ENCODE peak calls at places on chromosome 3, in five cellular contexts. One of them, this sample, is unnamed. For H3K4me1, the result is how much of the 10 kb centered on the place peaks cover.

GRCh38 chr3:120454076-120454689 is 3.4 kb upstream of the FSTL1 start:
- DNase-seq in tibial nerve: no peak
- DNase-seq in colonic mucosa: no peak
- DNase-seq in A549: no peak
- DNase-seq in heart right ventricle: no peak
- DNase-seq in this sample: no peak

GRCh38 chr3:59043391-59043790 is 6.4 kb downstream of the CFAP20DC start:
- DNase-seq in tibial nerve: no peak
- DNase-seq in colonic mucosa: no peak
- DNase-seq in A549: no peak
- DNase-seq in heart right ventricle: no peak
- DNase-seq in this sample: no peak

GRCh38 chr3:183301937-183302580 is 49.0 kb downstream of the B3GNT5 start:
- DNase-seq in tibial nerve: no peak
- DNase-seq in colonic mucosa: no peak
- DNase-seq in A549: no peak
- DNase-seq in heart right ventricle: no peak
- DNase-seq in this sample: no peak

GRCh38 chr3:183375787-183376186 is 52.6 kb downstream of the MCF2L2 start:
- DNase-seq in tibial nerve: no peak
- DNase-seq in heart right ventricle: no peak
- DNase-seq in colonic mucosa: no peak
- DNase-seq in A549: no peak
- DNase-seq in this sample: no peak

GRCh38 chr3:10843378-10843777 is 27.4 kb downstream of the SLC6A11 start:
- DNase-seq in heart right ventricle: no peak
- DNase-seq in tibial nerve: no peak
- DNase-seq in A549: no peak
- DNase-seq in colonic mucosa: no peak
- DNase-seq in this sample: no peak

GRCh38 chr3:103684956-103685355 is 1250.1 kb downstream of the ZPLD1 start:
- DNase-seq in heart right ventricle: no peak
- DNase-seq in colonic mucosa: no peak
- DNase-seq in A549: no peak
- DNase-seq in tibial nerve: no peak
- DNase-seq in this sample: no peak

GRCh38 chr3:98223907-98224672 is 40.0 kb upstream of the OR5H6 start:
- DNase-seq in heart right ventricle: no peak
- DNase-seq in tibial nerve: no peak
- DNase-seq in A549: no peak
- DNase-seq in colonic mucosa: no peak
- DNase-seq in this sample: no peak

GRCh38 chr3:181521831-181522230 is 189.9 kb upstream of the SOX2 start:
- DNase-seq in A549: no peak
- DNase-seq in tibial nerve: no peak
- DNase-seq in colonic mucosa: no peak
- DNase-seq in heart right ventricle: no peak
- DNase-seq in this sample: no peak

GRCh38 chr3:27360113-27361078 is 8.8 kb downstream of the NEK10 start:
- DNase-seq in colonic mucosa: peak
- DNase-seq in A549: peak
- DNase-seq in tibial nerve: no peak
- DNase-seq in heart right ventricle: no peak
- DNase-seq in this sample: no peak

GRCh38 chr3:20323307-20323927 is 137.4 kb upstream of the SGO1 start:
- DNase-seq in A549: no peak
- DNase-seq in heart right ventricle: no peak
- DNase-seq in tibial nerve: no peak
- DNase-seq in colonic mucosa: no peak
- DNase-seq in this sample: no peak

GRCh38 chr3:28606283-28606682 is 257.7 kb upstream of the AZI2 start:
- DNase-seq in tibial nerve: no peak
- DNase-seq in A549: no peak
- DNase-seq in heart right ventricle: no peak
- DNase-seq in colonic mucosa: no peak
- DNase-seq in this sample: no peak

GRCh38 chr3:58260261-58260731 is 22.7 kb downstream of the ABHD6 start:
- DNase-seq in heart right ventricle: no peak
- DNase-seq in colonic mucosa: no peak
- DNase-seq in A549: peak
- DNase-seq in tibial nerve: no peak
- DNase-seq in this sample: no peak

GRCh38 chr3:58116161-58116955 is 94.4 kb downstream of the DNASE1L3 start:
- DNase-seq in tibial nerve: no peak
- DNase-seq in heart right ventricle: no peak
- DNase-seq in colonic mucosa: no peak
- DNase-seq in A549: no peak
- DNase-seq in this sample: no peak

GRCh38 chr3:11665331-11665730 is 21.6 kb upstream of the VGLL4 start:
- DNase-seq in A549: no peak
- DNase-seq in tibial nerve: no peak
- DNase-seq in colonic mucosa: no peak
- DNase-seq in heart right ventricle: no peak
- DNase-seq in this sample: no peak

GRCh38 chr3:157147099-157147803 is 12.7 kb downstream of the CCNL1 start:
- DNase-seq in heart right ventricle: no peak
- DNase-seq in colonic mucosa: no peak
- DNase-seq in tibial nerve: no peak
- DNase-seq in A549: no peak
- DNase-seq in this sample: no peak

GRCh38 chr3:133512416-133513089 is 60.9 kb upstream of the CDV3 start:
- DNase-seq in A549: no peak
- DNase-seq in heart right ventricle: no peak
- DNase-seq in colonic mucosa: no peak
- DNase-seq in tibial nerve: no peak
- DNase-seq in this sample: no peak

GRCh38 chr3:26118165-26118564 is 328.3 kb downstream of the OXSM start:
- DNase-seq in tibial nerve: no peak
- DNase-seq in colonic mucosa: no peak
- DNase-seq in heart right ventricle: no peak
- DNase-seq in A549: no peak
- DNase-seq in this sample: no peak

GRCh38 chr3:73955671-73956070 is 330.9 kb upstream of the PDZRN3 start:
- DNase-seq in colonic mucosa: no peak
- DNase-seq in A549: no peak
- DNase-seq in tibial nerve: no peak
- DNase-seq in heart right ventricle: no peak
- DNase-seq in this sample: no peak

GRCh38 chr3:59895972-59896371 is 846.1 kb upstream of the CFAP20DC start:
- DNase-seq in heart right ventricle: no peak
- DNase-seq in colonic mucosa: no peak
- DNase-seq in tibial nerve: no peak
- DNase-seq in A549: no peak
- DNase-seq in this sample: no peak

GRCh38 chr3:65843732-65844131 is 195.0 kb downstream of the MAGI1 start:
- DNase-seq in heart right ventricle: no peak
- DNase-seq in tibial nerve: no peak
- DNase-seq in A549: no peak
- DNase-seq in colonic mucosa: no peak
- DNase-seq in this sample: no peak

GRCh38 chr3:190385835-190386688 is 1.9 kb upstream of the CLDN16 start:
- DNase-seq in A549: peak
- DNase-seq in colonic mucosa: no peak
- DNase-seq in heart right ventricle: no peak
- DNase-seq in tibial nerve: peak
- DNase-seq in this sample: peak

GRCh38 chr3:123328851-123329635 is 119.8 kb downstream of the ADCY5 start:
- DNase-seq in tibial nerve: peak
- DNase-seq in colonic mucosa: peak
- DNase-seq in A549: peak
- DNase-seq in heart right ventricle: peak
- DNase-seq in this sample: no peak

GRCh38 chr3:188722963-188723362 is 448.8 kb upstream of the TPRG1 start:
- DNase-seq in tibial nerve: no peak
- DNase-seq in colonic mucosa: no peak
- DNase-seq in heart right ventricle: no peak
- DNase-seq in A549: no peak
- DNase-seq in this sample: no peak

GRCh38 chr3:60190073-60190472 is 1061.2 kb downstream of the FHIT start:
- DNase-seq in tibial nerve: no peak
- DNase-seq in colonic mucosa: no peak
- DNase-seq in heart right ventricle: no peak
- DNase-seq in A549: no peak
- DNase-seq in this sample: no peak

GRCh38 chr3:194521514-194522260 is 34.9 kb upstream of the ATP13A3 start:
- DNase-seq in A549: no peak
- DNase-seq in tibial nerve: no peak
- DNase-seq in colonic mucosa: no peak
- DNase-seq in heart right ventricle: no peak
- DNase-seq in this sample: no peak

GRCh38 chr3:38990621-38991020 is 61.1 kb downstream of the SCN11A start:
- DNase-seq in heart right ventricle: no peak
- DNase-seq in colonic mucosa: no peak
- DNase-seq in A549: no peak
- DNase-seq in tibial nerve: no peak
- DNase-seq in this sample: no peak

GRCh38 chr3:65924762-65925161 is 114.0 kb downstream of the MAGI1 start:
- DNase-seq in tibial nerve: no peak
- DNase-seq in colonic mucosa: no peak
- DNase-seq in heart right ventricle: no peak
- DNase-seq in A549: no peak
- DNase-seq in this sample: no peak

GRCh38 chr3:117874028-117874765 is 1160.4 kb downstream of the IGSF11 start:
- DNase-seq in heart right ventricle: no peak
- DNase-seq in A549: no peak
- DNase-seq in tibial nerve: no peak
- DNase-seq in colonic mucosa: no peak
- DNase-seq in this sample: no peak

GRCh38 chr3:133962879-133963278 is 66.8 kb downstream of the SLCO2A1 start:
- DNase-seq in colonic mucosa: no peak
- DNase-seq in tibial nerve: no peak
- DNase-seq in A549: no peak
- DNase-seq in heart right ventricle: no peak
- DNase-seq in this sample: no peak

GRCh38 chr3:144586382-144586781 is 614.8 kb downstream of the DIPK2A start:
- DNase-seq in tibial nerve: no peak
- DNase-seq in heart right ventricle: no peak
- DNase-seq in A549: peak
- DNase-seq in colonic mucosa: no peak
- DNase-seq in this sample: no peak

GRCh38 chr3:118760611-118761606 is 273.7 kb downstream of the IGSF11 start:
- DNase-seq in A549: no peak
- DNase-seq in tibial nerve: no peak
- DNase-seq in colonic mucosa: no peak
- DNase-seq in heart right ventricle: no peak
- DNase-seq in this sample: no peak

GRCh38 chr3:171480526-171480925 is 20.3 kb upstream of the TNIK start:
- DNase-seq in A549: no peak
- DNase-seq in heart right ventricle: no peak
- DNase-seq in colonic mucosa: no peak
- DNase-seq in tibial nerve: no peak
- DNase-seq in this sample: no peak

GRCh38 chr3:112598731-112599130 is 36.9 kb downstream of the SLC35A5 start:
- DNase-seq in tibial nerve: no peak
- DNase-seq in heart right ventricle: no peak
- DNase-seq in A549: no peak
- DNase-seq in colonic mucosa: no peak
- DNase-seq in this sample: no peak

GRCh38 chr3:83813176-83813575 is 1145.6 kb upstream of the CADM2 start:
- DNase-seq in A549: no peak
- DNase-seq in tibial nerve: no peak
- DNase-seq in heart right ventricle: no peak
- DNase-seq in colonic mucosa: no peak
- DNase-seq in this sample: no peak

GRCh38 chr3:174083706-174084105 is 686.2 kb downstream of the NLGN1 start:
- DNase-seq in heart right ventricle: no peak
- DNase-seq in tibial nerve: no peak
- DNase-seq in colonic mucosa: no peak
- DNase-seq in A549: no peak
- DNase-seq in this sample: no peak

GRCh38 chr3:124845406-124845805 is 41.8 kb downstream of the ITGB5 start:
- DNase-seq in A549: peak
- DNase-seq in colonic mucosa: peak
- DNase-seq in tibial nerve: peak
- DNase-seq in heart right ventricle: no peak
- DNase-seq in this sample: no peak

GRCh38 chr3:14134291-14134690 is 9.4 kb downstream of the TMEM43 start:
- DNase-seq in colonic mucosa: no peak
- DNase-seq in A549: no peak
- DNase-seq in heart right ventricle: no peak
- DNase-seq in tibial nerve: no peak
- DNase-seq in this sample: no peak

DNA sequence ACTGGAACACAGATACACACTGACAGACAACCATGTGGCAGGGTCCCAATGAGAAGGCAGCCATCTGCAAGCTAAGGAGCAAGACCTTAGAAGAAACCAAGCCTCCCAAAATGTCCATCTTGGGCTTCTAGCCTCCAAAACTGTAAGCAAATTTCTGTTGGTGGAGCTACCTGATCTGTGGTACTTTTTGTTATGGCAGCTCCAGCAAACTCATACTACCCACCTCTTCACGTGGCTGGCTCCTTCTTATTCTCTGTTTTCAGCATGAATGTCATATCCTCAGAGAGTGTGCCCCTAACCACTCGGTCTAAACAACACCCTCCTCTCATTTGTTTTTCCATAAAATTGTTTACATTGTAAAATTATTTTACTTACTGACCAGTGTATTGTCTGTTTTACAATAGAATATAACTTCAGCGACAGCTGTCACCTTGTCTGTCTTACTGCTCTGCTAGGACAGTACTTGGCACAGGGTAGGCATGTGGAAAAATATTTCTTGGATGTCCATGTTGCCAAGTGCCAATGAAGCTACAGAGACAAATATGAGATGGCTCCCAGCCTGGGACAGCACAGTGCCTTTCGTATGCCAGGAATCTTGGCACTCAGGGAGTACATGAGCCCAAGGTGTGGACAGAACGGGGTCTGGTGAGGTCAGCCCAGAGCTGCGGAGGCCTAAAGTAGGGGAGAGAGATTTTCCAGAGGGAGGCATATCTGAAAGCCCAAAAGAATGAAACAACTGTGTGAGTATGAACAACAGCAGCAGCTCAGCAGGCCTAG is 17.4 kb upstream of the SLC25A36 start:
- DNase-seq in heart right ventricle: peak
- DNase-seq in tibial nerve: no peak
- DNase-seq in A549: no peak
- DNase-seq in colonic mucosa: no peak
- DNase-seq in this sample: no peak
- H3K4me1 ChIP-seq in heart right ventricle: under half
- H3K4me1 ChIP-seq in tibial nerve: under half
- H3K4me1 ChIP-seq in A549: under half
- H3K4me1 ChIP-seq in colonic mucosa: under half
- H3K4me1 ChIP-seq in this sample: under half

GRCh38 chr3:177490626-177491025 is 293.3 kb upstream of the TBL1XR1 start:
- DNase-seq in tibial nerve: no peak
- DNase-seq in heart right ventricle: no peak
- DNase-seq in A549: no peak
- DNase-seq in colonic mucosa: no peak
- DNase-seq in this sample: no peak
- H3K27ac ChIP-seq in tibial nerve: peak
- H3K27ac ChIP-seq in heart right ventricle: peak
- H3K27ac ChIP-seq in A549: no peak
- H3K27ac ChIP-seq in colonic mucosa: no peak
- H3K27ac ChIP-seq in this sample: no peak

GRCh38 chr3:46965151-46965550 is 11.4 kb downstream of the CCDC12 start:
- DNase-seq in tibial nerve: no peak
- DNase-seq in A549: no peak
- DNase-seq in heart right ventricle: no peak
- DNase-seq in colonic mucosa: no peak
- DNase-seq in this sample: no peak
- H3K4me1 ChIP-seq in tibial nerve: under half
- H3K4me1 ChIP-seq in A549: half or more
- H3K4me1 ChIP-seq in heart right ventricle: half or more
- H3K4me1 ChIP-seq in colonic mucosa: under half
- H3K4me1 ChIP-seq in this sample: under half

GRCh38 chr3:180267202-180267843 is 230.6 kb upstream of the PEX5L start:
- DNase-seq in tibial nerve: no peak
- DNase-seq in colonic mucosa: no peak
- DNase-seq in heart right ventricle: no peak
- DNase-seq in A549: no peak
- DNase-seq in this sample: no peak
- H3K27ac ChIP-seq in tibial nerve: no peak
- H3K27ac ChIP-seq in colonic mucosa: no peak
- H3K27ac ChIP-seq in heart right ventricle: no peak
- H3K27ac ChIP-seq in A549: no peak
- H3K27ac ChIP-seq in this sample: no peak